ENCODE peak calls at places on chromosomes 6 and 20, in four cellular contexts. J is erythroblast, F is IMR-90, U is heart left ventricle. I is an unnamed sample.

GRCh38 chr6:72621243-72622093 is at the start of gene KCNQ5:
- DNase-seq in J (peak), F (no peak), U (no peak), I (peak)

GRCh38 chr6:134347916-134348805 is 30.2 kb upstream of the SGK1 start:
- DNase-seq in U (peak), F (peak), J (no peak), I (peak)

GRCh38 chr20:53785320-53785719 is 191.7 kb upstream of the ZNF217 start:
- DNase-seq in J (no peak), U (no peak), F (no peak), I (no peak)

GRCh38 chr6:84897874-84898635 is 133.7 kb upstream of the TBX18 start:
- DNase-seq in U (no peak), F (peak), J (no peak), I (peak)

GRCh38 chr6:65937982-65938381 is 231.0 kb upstream of the EYS start:
- DNase-seq in U (no peak), J (no peak), F (no peak), I (no peak)

GRCh38 chr6:131197716-131198115 is 62.4 kb downstream of the AKAP7 start:
- DNase-seq in J (no peak), U (no peak), F (no peak), I (no peak)

GRCh38 chr20:35985789-35986188 is 17.4 kb downstream of the CNBD2 start:
- DNase-seq in U (no peak), F (no peak), J (no peak), I (no peak)

GRCh38 chr20:61042501-61043385 is 209.3 kb upstream of the CDH4 start:
- DNase-seq in J (no peak), F (peak), U (no peak), I (peak)

GRCh38 chr6:137927777-137928218 is 60.7 kb downstream of the TNFAIP3 start:
- DNase-seq in U (no peak), J (no peak), F (peak), I (no peak)

GRCh38 chr20:5001174-5002076 is at the start of gene SLC23A2:
- DNase-seq in U (peak), J (peak), F (no peak), I (peak)
- TF ChIP-seq POLR2A in U (no peak), J (no peak), F (no peak), I (peak)

GRCh38 chr20:8150591-8150990 is 18.5 kb downstream of the PLCB1 start:
- DNase-seq in J (no peak), U (no peak), F (no peak), I (no peak)

GRCh38 chr20:8151371-8151770 is 19.3 kb downstream of the PLCB1 start:
- DNase-seq in J (no peak), U (no peak), F (no peak), I (no peak)

GRCh38 chr20:8147476-8147875 is 15.4 kb downstream of the PLCB1 start:
- DNase-seq in F (no peak), J (no peak), U (no peak), I (no peak)

GRCh38 chr20:8145246-8145639 is 13.2 kb downstream of the PLCB1 start:
- DNase-seq in J (no peak), U (no peak), F (no peak), I (no peak)

DNA sequence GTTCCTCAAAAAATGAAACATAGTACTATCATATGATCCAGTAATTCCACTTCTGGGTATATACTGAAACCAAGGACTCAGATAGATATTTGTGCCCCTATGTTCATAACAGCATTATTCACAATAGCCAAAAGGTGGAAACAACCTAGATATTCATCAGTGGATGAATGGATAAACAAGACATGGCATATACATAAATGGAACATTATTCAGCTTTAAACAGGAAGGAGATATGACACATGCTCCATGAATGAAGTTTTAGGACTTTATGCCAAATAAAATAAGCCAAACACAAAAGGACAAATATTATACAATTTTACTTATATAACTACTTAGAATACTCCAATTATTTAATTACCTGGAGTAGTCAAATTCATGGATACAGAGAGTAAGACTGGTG is 16.4 kb downstream of the PLCB1 start:
- DNase-seq in U (no peak), J (no peak), F (peak), I (no peak)
- TF ChIP-seq POLR2A in U (no peak), J (no peak), F (no peak), I (no peak)

GRCh38 chr20:40690836-40691565 is 2.0 kb upstream of the MAFB start:
- DNase-seq in J (peak), U (no peak), F (no peak), I (no peak)

GRCh38 chr20:40689943-40690835 is 1.2 kb upstream of the MAFB start:
- DNase-seq in F (peak), J (peak), U (peak), I (peak)

GRCh38 chr20:40688129-40689099 is 622 bp downstream of the MAFB start:
- DNase-seq in F (peak), J (peak), U (peak), I (no peak)

GRCh38 chr20:40687384-40688128 is 1.5 kb downstream of the MAFB start:
- DNase-seq in F (no peak), U (peak), J (peak), I (no peak)

DNA sequence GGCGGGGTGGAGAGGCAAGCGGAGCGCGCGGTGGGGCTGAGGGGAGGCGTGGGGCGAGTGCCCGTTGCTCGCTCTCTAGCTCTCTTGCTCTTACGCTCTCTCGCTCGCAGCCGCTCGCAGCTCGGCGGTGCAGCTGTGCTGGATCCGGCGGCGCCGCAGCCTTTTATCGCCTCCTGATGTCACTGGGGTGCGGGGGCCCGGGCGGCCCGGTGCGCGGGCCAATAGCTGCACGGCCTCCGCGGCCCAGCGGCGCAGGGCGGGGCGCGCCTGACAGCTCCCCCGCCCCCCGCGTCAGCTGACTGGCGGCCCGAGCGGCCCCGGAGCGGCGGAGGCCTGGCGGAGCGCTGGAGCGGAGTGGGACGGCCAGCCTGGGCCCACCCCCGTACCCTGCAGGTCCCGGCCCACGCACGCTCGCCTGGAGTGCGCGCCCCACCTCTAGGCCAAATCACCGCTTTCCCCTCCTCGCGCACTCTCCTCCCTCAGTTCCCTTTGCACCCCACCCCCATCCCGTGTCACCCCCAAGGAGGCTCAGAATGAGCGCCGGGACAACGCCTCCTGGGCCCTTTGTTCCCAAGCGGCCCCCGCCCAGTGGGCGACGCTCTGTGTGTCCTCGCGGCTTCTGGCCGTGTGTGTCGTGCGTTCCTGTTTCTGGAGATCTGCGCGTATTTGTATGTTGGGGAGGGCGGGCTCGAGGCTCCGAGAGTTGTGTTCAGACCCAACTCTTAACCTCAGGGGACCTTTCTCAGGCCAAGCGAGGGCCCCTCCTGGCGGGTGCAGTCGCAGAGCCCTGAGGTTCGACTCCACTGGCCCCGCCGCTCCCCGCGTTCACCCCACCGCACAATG is at the start of gene MAFB:
- DNase-seq in F (peak), U (peak), J (peak), I (peak)
- TF ChIP-seq POLR2A in F (peak), U (peak), J (no peak), I (peak)

DNA sequence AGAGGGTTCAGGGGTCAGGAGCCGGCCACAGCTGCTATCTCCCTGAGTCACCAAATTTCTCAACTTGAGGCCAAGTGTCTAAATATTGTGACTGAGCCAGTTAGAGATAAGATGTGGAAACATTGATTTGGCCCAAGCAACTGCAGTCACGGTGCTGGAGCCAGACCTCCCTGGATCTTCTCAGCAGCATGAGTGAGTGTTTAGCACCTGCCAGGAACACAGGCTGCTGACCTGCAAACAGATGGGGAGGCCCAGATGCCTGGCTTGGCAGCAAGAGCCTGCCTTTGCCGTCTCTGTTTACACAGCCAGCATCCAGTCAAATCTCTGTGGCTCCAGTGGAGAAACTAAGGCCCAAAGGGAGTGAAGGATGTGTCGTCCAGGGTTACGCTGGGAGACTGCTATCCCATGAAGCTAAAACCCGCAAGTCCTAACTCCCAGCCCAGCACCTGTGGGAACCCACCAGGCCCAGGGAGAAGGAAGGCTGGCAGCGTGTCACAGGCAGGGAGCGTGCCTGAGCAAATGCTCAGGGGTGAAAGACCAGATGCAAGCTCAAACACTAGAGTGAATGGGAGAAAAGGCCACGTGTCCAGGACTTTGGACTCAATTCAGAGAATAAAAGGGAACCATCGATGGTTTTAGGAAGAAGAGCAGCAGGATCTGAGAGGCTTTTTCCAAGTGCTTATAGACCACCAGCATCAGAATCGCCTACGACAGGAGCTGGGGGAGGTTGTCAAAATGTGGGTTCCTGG is 15.9 kb upstream of the PTGIS start:
- DNase-seq in U (peak), F (peak), J (peak), I (peak)
- TF ChIP-seq POLR2A in U (no peak), F (no peak), J (no peak), I (no peak)

DNA sequence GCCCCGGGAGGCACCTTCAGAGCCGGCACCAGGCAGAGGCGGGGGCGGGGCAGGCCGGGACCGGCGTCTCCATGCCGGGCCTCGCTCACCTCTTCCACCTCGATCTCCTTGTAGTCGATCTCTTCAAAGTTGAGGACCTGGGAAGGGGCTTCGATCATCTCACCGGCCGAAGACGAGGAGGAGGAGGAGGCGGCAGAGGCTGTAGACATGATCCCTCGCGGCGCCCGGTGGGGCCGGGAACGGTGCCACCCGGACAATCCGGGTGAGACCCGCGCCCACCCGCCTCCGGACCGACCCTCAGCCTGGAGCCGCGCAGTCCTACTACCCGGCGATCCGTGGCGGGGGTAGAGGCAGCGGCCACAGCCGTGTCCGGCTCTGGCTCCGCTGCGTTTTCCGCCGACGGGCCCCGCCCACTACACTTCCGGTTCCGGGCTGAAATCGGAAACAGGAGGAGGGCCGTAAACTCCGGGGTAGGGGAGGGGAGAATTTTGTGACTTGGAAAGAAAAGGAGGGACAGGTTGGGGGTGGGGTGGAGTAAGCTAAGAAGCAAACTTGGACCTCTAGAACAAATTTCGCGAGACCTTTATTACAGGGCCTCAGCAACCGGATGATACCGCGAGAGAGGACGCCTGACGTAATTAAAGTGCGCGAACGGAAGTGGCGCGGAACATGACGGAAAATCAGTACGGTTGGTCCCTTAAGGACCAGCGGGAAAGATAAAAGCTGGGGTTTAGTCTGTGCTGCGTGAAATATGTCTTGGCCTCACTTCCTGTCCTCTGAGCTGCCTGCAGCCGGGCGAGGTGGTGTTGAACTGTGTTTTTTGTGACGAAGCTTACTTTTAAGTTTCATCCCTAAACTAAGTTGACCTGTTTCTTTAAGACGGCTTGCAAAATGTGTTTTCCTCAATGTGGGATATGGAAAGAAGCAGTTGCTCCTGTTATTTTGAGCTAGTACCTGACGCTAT is at the start of gene MAP3K7:
- DNase-seq in J (peak), F (peak), U (peak), I (peak)
- TF ChIP-seq POLR2A in J (peak), F (peak), U (no peak), I (peak)

DNA sequence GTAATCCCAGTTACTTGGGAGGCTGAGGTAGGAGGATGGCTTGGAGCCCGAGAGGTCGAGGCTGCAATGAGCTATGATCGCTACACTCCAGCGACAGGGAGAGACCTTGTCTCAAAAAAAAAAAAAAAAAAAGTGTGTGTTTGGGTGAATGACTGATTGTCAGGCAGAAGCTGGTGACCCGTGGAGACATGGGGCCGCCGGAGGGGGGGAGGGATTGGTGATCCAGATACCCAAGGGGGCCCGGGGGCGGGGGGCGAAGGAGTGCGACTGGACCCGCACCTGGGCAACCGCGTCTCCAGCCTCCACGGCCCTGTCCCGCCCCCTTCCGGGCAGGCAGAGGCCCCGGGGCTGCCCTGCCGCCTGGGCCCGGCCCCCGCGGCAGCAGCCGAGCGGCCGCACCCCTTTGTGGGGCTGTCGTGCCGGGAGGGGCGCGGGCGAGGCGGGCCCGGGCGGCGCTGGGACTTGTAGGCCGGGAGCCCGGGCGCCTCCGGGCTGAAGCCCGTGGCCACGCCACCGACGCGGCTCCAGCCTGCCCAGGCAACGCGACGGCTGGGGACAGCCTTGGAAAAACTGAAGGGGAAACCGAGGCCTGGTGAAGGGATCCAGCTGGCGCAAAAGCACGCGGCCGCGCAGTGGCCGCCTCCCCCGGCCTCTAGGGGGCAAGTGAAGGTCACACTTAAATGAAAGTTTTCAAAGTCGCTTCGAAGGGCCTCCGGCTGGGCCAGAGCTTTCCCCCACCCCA is 2.1 kb upstream of the RBM38 start:
- DNase-seq in J (peak), U (peak), F (peak), I (no peak)
- TF ChIP-seq POLR2A in J (peak), U (no peak), F (no peak), I (no peak)